ENCODE peak calls at places on chromosomes 3 and 15, in six cellular contexts. M is PC-9, X is GM23338, C is PC-3, N is astrocyte, T is neural progenitor cell. V is an unnamed sample.

GRCh38 chr15:65833501-65834220 is 35.6 kb upstream of the RAB11A start:
- DNase-seq in M (no peak), X (no peak), C (peak), N (no peak), T (no peak), V (no peak)

GRCh38 chr3:72245183-72245811 is 460.3 kb upstream of the PROK2 start:
- DNase-seq in M (no peak), X (no peak), C (no peak), N (no peak), T (no peak), V (no peak)

GRCh38 chr3:122112754-122113153 is 57.6 kb downstream of the CD86 start:
- DNase-seq in M (no peak), X (no peak), C (peak), N (no peak), T (no peak), V (no peak)

GRCh38 chr3:42690766-42691680 is 5.7 kb downstream of the KLHL40 start:
- DNase-seq in M (no peak), X (no peak), C (no peak), N (no peak), T (no peak), V (no peak)

GRCh38 chr3:196976891-196977420 is 8.3 kb upstream of the PIGZ start:
- DNase-seq in M (no peak), X (no peak), C (no peak), N (no peak), T (no peak), V (no peak)

GRCh38 chr15:87639305-87640011 is 617.1 kb downstream of the NTRK3 start:
- DNase-seq in M (no peak), X (no peak), C (no peak), N (peak), T (no peak), V (no peak)

GRCh38 chr3:116186128-116186527 is 259.2 kb downstream of the LSAMP start:
- DNase-seq in M (no peak), X (no peak), C (no peak), N (peak), T (no peak), V (no peak)

GRCh38 chr3:58688563-58688962 is 22.0 kb upstream of the FAM3D start:
- DNase-seq in M (no peak), X (no peak), C (no peak), N (no peak), T (no peak), V (no peak)

GRCh38 chr3:152961323-152961722 is 126.4 kb downstream of the P2RY1 start:
- DNase-seq in M (peak), X (peak), C (peak), N (no peak), T (peak), V (no peak)

GRCh38 chr15:86201313-86202008 is 121.8 kb downstream of the AGBL1 start:
- DNase-seq in M (no peak), X (peak), C (no peak), N (peak), T (no peak), V (no peak)

GRCh38 chr3:65831733-65832425 is 206.8 kb downstream of the MAGI1 start:
- DNase-seq in M (no peak), X (no peak), C (peak), N (peak), T (peak), V (no peak)

GRCh38 chr3:59313365-59313764 is 263.5 kb upstream of the CFAP20DC start:
- DNase-seq in M (no peak), X (peak), C (peak), N (no peak), T (peak), V (no peak)

GRCh38 chr3:135867911-135868310 is 97.6 kb upstream of the PPP2R3A start:
- DNase-seq in M (no peak), X (no peak), C (no peak), N (no peak), T (no peak), V (no peak)

GRCh38 chr15:94532226-94532625 is 300.9 kb downstream of the MCTP2 start:
- DNase-seq in M (no peak), X (peak), C (no peak), N (no peak), T (no peak), V (no peak)

GRCh38 chr3:42148982-42149432 is 57.9 kb downstream of the TRAK1 start:
- DNase-seq in M (no peak), X (peak), C (peak), N (peak), T (peak), V (no peak)

GRCh38 chr3:170301404-170301803 is 56.1 kb upstream of the SKIL start:
- DNase-seq in M (no peak), X (no peak), C (no peak), N (peak), T (no peak), V (no peak)

GRCh38 chr3:29065211-29065785 is 215.6 kb upstream of the RBMS3 start:
- DNase-seq in M (peak), X (peak), C (peak), N (peak), T (peak), V (peak)

GRCh38 chr3:34511891-34512290 is 713.5 kb downstream of the PDCD6IP start:
- DNase-seq in M (no peak), X (no peak), C (no peak), N (no peak), T (no peak), V (no peak)

GRCh38 chr3:23873941-23874340 is 42.8 kb downstream of the NKIRAS1 start:
- DNase-seq in M (peak), X (no peak), C (no peak), N (no peak), T (no peak), V (no peak)

GRCh38 chr3:162704991-162705390 is 1208.4 kb downstream of the OTOL1 start:
- DNase-seq in M (no peak), X (no peak), C (no peak), N (no peak), T (no peak), V (no peak)

GRCh38 chr3:148797822-148798221 is 29.8 kb upstream of the CPB1 start:
- DNase-seq in M (no peak), X (peak), C (no peak), N (no peak), T (no peak), V (no peak)

GRCh38 chr3:13812039-13812438 is 67.8 kb downstream of the WNT7A start:
- DNase-seq in M (no peak), X (no peak), C (no peak), N (no peak), T (peak), V (no peak)

GRCh38 chr15:79724312-79724711 is 172.5 kb downstream of the MTHFS start:
- DNase-seq in M (no peak), X (no peak), C (peak), N (peak), T (no peak), V (no peak)

GRCh38 chr3:195042741-195043611 is 228.0 kb downstream of the XXYLT1 start:
- DNase-seq in M (peak), X (peak), C (peak), N (no peak), T (no peak), V (no peak)

GRCh38 chr3:56902468-56903159 is 100.9 kb upstream of the ARHGEF3 start:
- DNase-seq in M (no peak), X (no peak), C (no peak), N (no peak), T (no peak), V (no peak)

GRCh38 chr3:192917258-192917507 is 473 bp downstream of the MB21D2 start:
- DNase-seq in M (peak), X (peak), C (no peak), N (no peak), T (no peak), V (no peak)

GRCh38 chr3:141294848-141295247 is 63.2 kb downstream of the PXYLP1 start:
- DNase-seq in M (peak), X (no peak), C (peak), N (peak), T (no peak), V (no peak)

GRCh38 chr3:176951144-176951543 is 246.1 kb downstream of the TBL1XR1 start:
- DNase-seq in M (no peak), X (no peak), C (peak), N (peak), T (no peak), V (no peak)

GRCh38 chr3:112486811-112487505 is 12.3 kb downstream of the BTLA start:
- DNase-seq in M (no peak), X (no peak), C (no peak), N (no peak), T (no peak), V (no peak)

GRCh38 chr15:58046467-58046866 is 19.0 kb downstream of the ALDH1A2 start:
- DNase-seq in M (no peak), X (no peak), C (no peak), N (no peak), T (no peak), V (no peak)

GRCh38 chr3:33749546-33750215 is 31.6 kb upstream of the CLASP2 start:
- DNase-seq in M (no peak), X (no peak), C (peak), N (peak), T (no peak), V (peak)

GRCh38 chr15:43256341-43256740 is 10.4 kb downstream of the TGM5 start:
- DNase-seq in M (no peak), X (no peak), C (no peak), N (no peak), T (no peak), V (no peak)

GRCh38 chr3:31699309-31699953 is 166.7 kb downstream of the STT3B start:
- DNase-seq in M (peak), X (no peak), C (peak), N (no peak), T (no peak), V (no peak)

DNA sequence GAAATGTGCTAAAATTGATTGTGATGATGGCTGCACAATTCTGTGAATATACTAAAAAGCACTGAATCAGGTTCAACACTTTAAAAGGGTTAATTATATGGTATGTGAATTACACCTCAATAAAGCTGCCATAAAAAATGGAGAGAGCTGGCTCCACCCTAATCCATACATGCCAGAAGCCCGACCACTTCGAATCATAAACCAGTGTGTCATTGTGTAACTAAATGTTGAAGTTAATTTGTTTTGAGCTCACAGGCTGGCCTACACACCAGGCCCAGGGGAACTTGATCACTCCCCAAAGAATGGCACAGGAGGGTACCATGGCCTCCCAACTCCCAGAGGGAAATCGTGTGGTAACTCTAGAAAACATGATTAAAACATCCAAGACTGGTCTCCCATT is 14.0 kb downstream of the PLCD1 start:
- DNase-seq in M (no peak), X (no peak), C (no peak), N (no peak), T (no peak), V (no peak)
- TF ChIP-seq EZH2 in M (no peak), X (no peak), C (no peak), N (no peak), T (no peak), V (no peak)

GRCh38 chr3:2172561-2173171 is 74.0 kb downstream of the CNTN4 start:
- DNase-seq in M (no peak), X (no peak), C (no peak), N (no peak), T (no peak), V (no peak)
- TF ChIP-seq EZH2 in M (no peak), X (no peak), C (no peak), N (no peak), T (no peak), V (no peak)

GRCh38 chr3:64443553-64444331 is 218.5 kb upstream of the PRICKLE2 start:
- DNase-seq in M (no peak), X (no peak), C (no peak), N (peak), T (no peak), V (no peak)

GRCh38 chr3:64449026-64449425 is 223.8 kb upstream of the PRICKLE2 start:
- DNase-seq in M (no peak), X (no peak), C (no peak), N (no peak), T (no peak), V (no peak)

GRCh38 chr3:64441861-64442260 is 216.6 kb upstream of the PRICKLE2 start:
- DNase-seq in M (no peak), X (no peak), C (no peak), N (no peak), T (no peak), V (no peak)

GRCh38 chr3:64445318-64446300 is 220.3 kb upstream of the PRICKLE2 start:
- DNase-seq in M (no peak), X (peak), C (no peak), N (no peak), T (peak), V (no peak)

GRCh38 chr3:64444619-64445317 is 219.5 kb upstream of the PRICKLE2 start:
- DNase-seq in M (no peak), X (peak), C (no peak), N (no peak), T (peak), V (no peak)
- TF ChIP-seq EZH2 in M (no peak), X (no peak), C (no peak), N (peak), T (no peak), V (peak)

DNA sequence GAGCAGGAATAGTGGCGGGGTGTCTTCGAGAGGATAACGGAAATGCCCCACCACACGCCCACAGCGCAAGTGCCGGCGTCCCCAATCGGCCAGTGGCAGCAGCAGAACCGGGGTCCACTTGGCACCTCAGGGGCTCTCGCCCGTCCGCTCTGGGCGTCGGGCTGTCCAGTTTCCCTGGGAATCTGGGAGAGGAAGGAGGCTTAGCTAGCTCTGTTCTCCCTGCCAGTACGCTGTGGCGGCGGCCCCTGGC is 53.7 kb downstream of the CCDC54 start:
- DNase-seq in M (no peak), X (peak), C (no peak), N (no peak), T (no peak), V (no peak)
- TF ChIP-seq EZH2 in M (no peak), X (peak), C (no peak), N (no peak), T (no peak), V (no peak)

GRCh38 chr3:147422934-147423599 is 13.9 kb downstream of the ZIC1 start:
- DNase-seq in M (no peak), X (peak), C (no peak), N (no peak), T (peak), V (no peak)
- TF ChIP-seq EZH2 in M (no peak), X (peak), C (peak), N (peak), T (peak), V (no peak)

GRCh38 chr15:52790941-52791751 is 1.0 kb upstream of the ONECUT1 start:
- DNase-seq in M (no peak), X (peak), C (no peak), N (no peak), T (peak), V (no peak)

GRCh38 chr15:52790166-52790708 is at the start of gene ONECUT1:
- DNase-seq in M (no peak), X (peak), C (peak), N (no peak), T (peak), V (no peak)

GRCh38 chr15:52789008-52789600 is 1.0 kb downstream of the ONECUT1 start:
- DNase-seq in M (no peak), X (no peak), C (no peak), N (no peak), T (no peak), V (no peak)

GRCh38 chr15:52788099-52788986 is 1.8 kb downstream of the ONECUT1 start:
- DNase-seq in M (no peak), X (peak), C (no peak), N (no peak), T (peak), V (no peak)

GRCh38 chr15:52789601-52790165 is 453 bp downstream of the ONECUT1 start:
- DNase-seq in M (no peak), X (peak), C (no peak), N (peak), T (peak), V (no peak)
- TF ChIP-seq EZH2 in M (no peak), X (peak), C (no peak), N (no peak), T (no peak), V (peak)

GRCh38 chr15:60009581-60010379 is 5.7 kb downstream of the FOXB1 start:
- DNase-seq in M (no peak), X (peak), C (no peak), N (no peak), T (peak), V (no peak)
- TF ChIP-seq EZH2 in M (no peak), X (no peak), C (no peak), N (no peak), T (no peak), V (no peak)

DNA sequence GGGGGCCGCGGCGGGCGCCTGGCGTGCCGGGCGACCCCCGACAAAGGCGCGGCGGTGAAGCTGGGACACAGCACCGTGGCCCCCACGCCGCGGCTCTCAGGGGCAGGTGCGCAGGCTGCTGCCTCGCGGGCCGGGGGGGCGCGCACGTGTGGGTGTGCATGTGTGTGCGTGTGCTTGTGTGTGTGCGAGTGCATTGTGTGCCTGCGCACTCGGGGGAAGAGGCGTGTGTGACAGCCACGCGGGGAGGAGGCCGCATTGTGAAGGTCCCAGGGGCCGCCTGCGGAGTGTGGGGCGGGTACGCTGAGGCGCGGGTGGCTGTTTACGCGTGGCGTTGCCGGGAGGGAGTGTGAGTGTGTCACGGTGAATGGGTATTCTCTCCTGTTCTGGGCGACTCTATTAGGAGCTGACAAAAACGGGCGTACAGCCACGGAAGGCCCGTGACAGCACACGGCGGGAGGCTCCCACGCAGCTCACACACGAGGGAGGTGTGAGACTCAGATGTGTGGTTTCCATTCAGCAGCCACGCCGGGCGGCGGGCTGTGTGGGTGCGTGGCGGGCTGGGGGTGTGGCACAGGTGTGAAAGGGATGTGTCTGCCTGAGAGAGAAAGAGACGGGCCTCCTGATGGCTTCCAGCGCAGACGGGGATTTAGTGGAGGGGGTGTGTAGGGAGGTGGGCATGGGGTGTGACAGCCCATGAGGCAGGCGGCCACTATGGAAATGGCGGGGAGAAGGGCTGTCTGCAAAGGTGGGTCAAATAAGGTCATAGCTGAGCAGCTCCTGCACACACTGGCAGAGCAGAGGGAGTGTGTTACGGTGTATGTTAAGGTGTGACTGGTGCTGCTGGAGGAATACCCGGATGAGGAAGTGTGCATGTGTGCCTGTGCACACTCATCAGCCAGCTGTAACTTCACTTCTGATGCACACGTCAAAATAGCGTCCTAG is 748 bp downstream of the PODXL2 start:
- DNase-seq in M (no peak), X (no peak), C (no peak), N (no peak), T (no peak), V (no peak)
- TF ChIP-seq EZH2 in M (no peak), X (no peak), C (no peak), N (peak), T (no peak), V (peak)